ENCODE peak calls at places on chromosomes 4 and X, in four cellular contexts. H is K562, F is HL-60, E is GM12878. P is an unnamed sample.

GRCh38 chrX:138748480-138748879 is 37.0 kb upstream of the FGF13 start:
- DNase-seq in E (no peak), H (no peak), F (peak), P (no peak)

GRCh38 chr4:122379239-122379638 is 428 bp downstream of the ADAD1 start:
- DNase-seq in E (no peak), F (no peak), H (no peak), P (no peak)

GRCh38 chr4:183636488-183636887 is 22.5 kb downstream of the RWDD4 start:
- DNase-seq in H (no peak), F (no peak), E (no peak), P (no peak)

GRCh38 chr4:156538651-156539285 is 432.8 kb downstream of the PDGFC start:
- DNase-seq in H (no peak), F (no peak), E (no peak), P (no peak)

GRCh38 chr4:165367040-165367439 is 11.8 kb upstream of the CPE start:
- DNase-seq in E (no peak), H (no peak), F (no peak), P (no peak)

GRCh38 chr4:102678695-102679335 is 82.0 kb downstream of the MANBA start:
- DNase-seq in H (no peak), F (no peak), E (no peak), P (no peak)

GRCh38 chr4:104616401-104616820 is 121.7 kb upstream of the CXXC4 start:
- DNase-seq in F (no peak), H (no peak), E (no peak), P (no peak)

GRCh38 chrX:23332101-23332887 is 2.4 kb upstream of the PTCHD1 start:
- DNase-seq in H (no peak), F (no peak), E (no peak), P (no peak)

GRCh38 chrX:78011846-78012245 is 42.4 kb upstream of the PGAM4 start:
- DNase-seq in H (no peak), F (no peak), E (no peak), P (no peak)

GRCh38 chrX:386768-387575 is at the start of gene PPP2R3B:
- DNase-seq in E (peak), H (peak), F (peak), P (peak)

GRCh38 chr4:122003335-122003734 is 51.5 kb upstream of the TRPC3 start:
- DNase-seq in E (peak), F (peak), H (peak), P (no peak)

GRCh38 chr4:85751907-85752306 is 277.0 kb downstream of the ARHGAP24 start:
- DNase-seq in H (no peak), E (no peak), F (no peak), P (no peak)

GRCh38 chr4:185138161-185138560 is 4.9 kb upstream of the SLC25A4 start:
- DNase-seq in F (no peak), E (no peak), H (no peak), P (no peak)

GRCh38 chrX:41145920-41146608 is 60.8 kb downstream of the USP9X start:
- DNase-seq in H (no peak), F (peak), E (no peak), P (no peak)

GRCh38 chr4:99894998-99895397 is 771 bp upstream of the LAMTOR3 start:
- DNase-seq in H (no peak), F (no peak), E (no peak), P (no peak)

GRCh38 chr4:169436734-169437133 is 166.0 kb upstream of the SH3RF1 start:
- DNase-seq in F (no peak), E (no peak), H (no peak), P (no peak)

GRCh38 chr4:159026329-159026728 is 76.5 kb upstream of the RAPGEF2 start:
- DNase-seq in E (no peak), F (no peak), H (no peak), P (no peak)
- TF ChIP-seq SPI1 in E (no peak), F (no peak), H (no peak), P (no peak)

GRCh38 chr4:78551420-78552351 is at the start of gene ANXA3:
- DNase-seq in F (peak), H (peak), E (no peak), P (peak)
- TF ChIP-seq POLR2AphosphoS5 in F (no peak), H (no peak), E (no peak), P (no peak)

DNA sequence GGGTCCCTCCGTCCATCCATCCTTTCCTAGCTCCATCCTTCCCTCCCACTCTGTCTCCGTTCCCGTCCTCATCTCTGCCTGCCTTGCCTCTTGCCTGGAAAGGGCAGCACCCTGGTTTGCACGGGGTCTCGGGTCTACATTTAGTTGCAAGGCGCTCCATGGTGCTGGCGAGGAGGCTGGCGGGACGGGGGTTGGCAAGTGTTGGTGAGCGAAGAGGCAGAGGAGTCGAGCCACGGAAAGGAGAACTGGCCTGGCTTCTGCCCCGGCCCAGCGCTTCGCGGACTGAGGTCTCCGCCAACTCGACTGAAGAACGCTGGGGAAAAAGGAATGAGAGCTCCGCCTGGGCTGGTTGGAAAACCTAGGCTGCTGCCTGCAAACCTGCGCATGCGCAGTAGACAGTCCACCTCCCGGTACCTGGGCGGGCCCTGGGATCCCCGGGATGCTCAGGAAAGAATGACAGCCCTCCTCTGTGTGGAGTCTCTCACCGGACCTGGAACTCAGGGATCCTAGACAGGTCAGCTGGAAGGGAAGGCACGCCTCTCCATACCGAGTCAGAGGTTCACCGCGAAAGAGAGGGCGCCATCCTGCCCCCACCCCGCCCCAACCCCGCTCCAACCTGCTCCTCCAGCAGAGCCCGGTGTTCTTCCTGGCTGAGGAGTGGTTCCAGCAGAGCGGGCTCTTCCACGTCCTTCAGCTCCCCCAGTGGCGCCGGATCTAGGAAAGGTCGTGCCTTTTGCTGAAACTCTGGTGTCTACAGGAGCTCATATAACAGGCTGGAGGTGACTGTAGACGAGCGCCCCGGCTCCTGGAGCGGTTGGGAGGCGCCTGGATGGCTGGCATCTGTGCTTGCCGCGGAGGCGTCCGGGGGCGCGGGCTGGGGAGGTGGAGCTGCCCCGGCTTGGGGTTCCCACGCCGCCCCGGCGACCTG is 6.0 kb downstream of the FRG2 start:
- DNase-seq in F (no peak), E (no peak), H (peak), P (no peak)
- TF ChIP-seq SPI1 in F (no peak), E (no peak), H (no peak), P (no peak)

GRCh38 chr4:53548662-53549061 is 42.6 kb downstream of the LNX1 start:
- DNase-seq in F (no peak), H (no peak), E (no peak), P (no peak)

GRCh38 chr4:53545942-53546581 is 45.2 kb downstream of the LNX1 start:
- DNase-seq in H (no peak), E (no peak), F (no peak), P (no peak)

GRCh38 chr4:53545238-53545637 is 46.0 kb downstream of the LNX1 start:
- DNase-seq in F (no peak), E (no peak), H (no peak), P (no peak)

GRCh38 chr4:53551281-53551864 is 39.9 kb downstream of the LNX1 start:
- DNase-seq in F (no peak), H (no peak), E (no peak), P (no peak)

GRCh38 chr4:53547983-53548382 is 43.3 kb downstream of the LNX1 start:
- DNase-seq in F (no peak), E (no peak), H (no peak), P (no peak)
- TF ChIP-seq POLR2AphosphoS5 in F (no peak), E (no peak), H (no peak), P (no peak)

DNA sequence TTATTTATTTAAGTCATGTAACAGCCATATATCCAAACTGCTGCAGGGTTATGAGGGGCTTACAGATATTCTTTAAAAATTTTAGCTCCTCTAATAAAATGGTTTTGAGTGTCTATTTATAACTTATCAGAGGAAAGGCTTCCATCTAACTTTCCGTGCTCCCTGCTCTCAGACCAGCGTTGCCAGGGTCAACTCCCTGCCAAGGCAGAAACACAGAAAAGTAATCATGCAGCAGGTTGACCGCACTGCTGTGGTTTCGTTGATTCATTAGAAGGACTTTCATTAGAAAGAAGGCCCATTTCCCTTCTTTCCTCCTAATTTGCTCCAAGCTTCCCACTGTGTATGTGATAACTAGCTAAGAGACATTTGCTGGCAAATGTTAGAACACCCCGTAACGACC is 33.9 kb downstream of the BCLAF3 start:
- DNase-seq in E (no peak), H (no peak), F (no peak), P (no peak)
- TF ChIP-seq SPI1 in E (no peak), H (no peak), F (no peak), P (no peak)

DNA sequence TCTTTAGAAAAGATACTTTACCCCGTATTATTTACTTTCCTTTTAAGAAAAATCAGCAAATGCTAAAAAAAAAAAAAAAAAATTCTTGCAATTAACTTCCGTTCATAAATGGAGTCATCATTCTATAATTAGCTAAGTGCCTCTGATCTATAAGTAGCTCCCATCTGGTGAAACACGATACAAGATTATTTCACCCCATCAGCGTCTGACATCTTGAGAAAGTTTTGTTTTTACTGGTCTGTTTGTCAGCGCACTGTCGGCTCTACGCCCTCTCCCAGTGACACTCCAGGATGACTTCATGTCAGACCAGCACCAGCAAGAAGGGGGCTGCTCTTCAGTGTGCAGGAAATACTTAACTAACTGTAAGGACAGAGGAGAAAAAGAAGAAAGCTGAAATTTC is 108.3 kb downstream of the AFAP1 start:
- DNase-seq in H (no peak), E (no peak), F (no peak), P (no peak)
- TF ChIP-seq POLR2AphosphoS5 in H (no peak), E (no peak), F (no peak), P (no peak)

P was measured in GM12891.